ENCODE peak calls at places on chromosomes 7 and 10, in ten cellular contexts. Q is activated CD8-positive, alpha-beta T cell treated with anti-CD3 and anti-CD28 coated beads for 36 hours; G is tibial nerve; E is NCI-H1092 treated with DMSO at 0.1 percent for 48 hours; I is BE2C; W is NCI-H146; A is progenitor cell of endocrine pancreas; J is stimulated activated CD8-positive, alpha-beta memory T cell treated with anti-CD3 and anti-CD28 coated beads, Interleukin-12 subunit alpha, Interleukin-12 subunit beta, amount 100 ng/mL, for 1 hour; F is OCI-LY7; D is activated T-helper 1 cell treated with anti-CD3 and anti-CD28 coated beads, Interleukin-12 subunit alpha, Interleukin-12 subunit beta, Interleukin-2, Interleukin-4 antibody, amounts not matched to agents 30 ng/mL and 10 ng/mL and 1 ng/mL, durations not matched to agents 14 hours and 24 hours and 36 hours. T is an unnamed sample.

GRCh38 chr10:72253002-72253401 is 20.7 kb upstream of the DDIT4 start:
- DNase-seq in Q (no peak), G (no peak), E (no peak), I (no peak), W (no peak), A (no peak), J (no peak), F (no peak), D (no peak), T (no peak)

GRCh38 chr7:7433736-7434260 is 101.9 kb downstream of the COL28A1 start:
- DNase-seq in Q (no peak), G (no peak), E (no peak), I (no peak), W (no peak), A (no peak), J (no peak), F (no peak), D (no peak), T (no peak)

GRCh38 chr7:21675255-21675654 is 132.4 kb downstream of the DNAH11 start:
- DNase-seq in Q (no peak), G (no peak), E (no peak), I (no peak), W (no peak), A (no peak), J (no peak), F (no peak), D (no peak), T (no peak)

GRCh38 chr7:151568951-151569652 is 49.4 kb upstream of the RHEB start:
- DNase-seq in Q (no peak), G (no peak), E (no peak), I (no peak), W (no peak), A (no peak), J (no peak), F (no peak), D (no peak), T (no peak)

GRCh38 chr10:10782603-10783002 is 235.1 kb upstream of the CELF2 start:
- DNase-seq in Q (no peak), G (no peak), E (no peak), I (no peak), W (no peak), A (no peak), J (no peak), F (no peak), D (no peak), T (no peak)

GRCh38 chr7:50304158-50304910 is at the start of gene IKZF1:
- DNase-seq in Q (peak; percentile 66), G (no peak), E (no peak), I (no peak), W (no peak), A (peak; percentile 29), J (no peak), F (peak; percentile 70), D (no peak), T (peak; percentile 38)

GRCh38 chr10:34022195-34022594 is 687.7 kb upstream of the NRP1 start:
- DNase-seq in Q (no peak), G (no peak), E (no peak), I (no peak), W (no peak), A (no peak), J (no peak), F (no peak), D (no peak), T (no peak)

GRCh38 chr10:86815035-86815617 is 58.7 kb downstream of the BMPR1A start:
- DNase-seq in Q (no peak), G (no peak), E (no peak), I (no peak), W (no peak), A (no peak), J (no peak), F (no peak), D (no peak), T (no peak)

GRCh38 chr7:128406147-128406985 is 3.4 kb downstream of the IMPDH1 start:
- DNase-seq in Q (no peak), G (no peak), E (no peak), I (no peak), W (peak; percentile 36), A (no peak), J (no peak), F (no peak), D (no peak), T (no peak)

GRCh38 chr10:84333864-84334451 is 5.6 kb downstream of the CCSER2 start:
- DNase-seq in Q (peak; percentile 84), G (no peak), E (no peak), I (no peak), W (no peak), A (no peak), J (peak; percentile 55), F (peak; percentile 36), D (peak; percentile 54), T (peak; percentile 20)

GRCh38 chr10:101467286-101467770 is 113.4 kb downstream of the BTRC start:
- DNase-seq in Q (peak; percentile 29), G (no peak), E (peak; percentile 84), I (peak; percentile 33), W (peak; percentile 97), A (no peak), J (no peak), F (peak; percentile 74), D (peak; percentile 19), T (peak; percentile 77)

GRCh38 chr10:77548157-77548556 is 89.5 kb downstream of the KCNMA1 start:
- DNase-seq in Q (no peak), G (no peak), E (no peak), I (no peak), W (no peak), A (no peak), J (no peak), F (no peak), D (no peak), T (no peak)

GRCh38 chr7:3892167-3892566 is 591.1 kb downstream of the SDK1 start:
- DNase-seq in Q (no peak), G (no peak), E (no peak), I (no peak), W (no peak), A (no peak), J (no peak), F (no peak), D (no peak), T (no peak)

GRCh38 chr10:22500567-22501369 is 155.5 kb downstream of the SPAG6 start:
- DNase-seq in Q (no peak), G (no peak), E (no peak), I (no peak), W (no peak), A (no peak), J (no peak), F (no peak), D (no peak), T (peak; percentile 54)

GRCh38 chr7:74023037-74023436 is 4.9 kb upstream of the ELN start:
- DNase-seq in Q (no peak), G (peak; percentile 70), E (no peak), I (peak; percentile 84), W (peak; percentile 45), A (no peak), J (no peak), F (no peak), D (no peak), T (peak; percentile 63)

GRCh38 chr7:91266931-91267557 is 2.8 kb downstream of the FZD1 start:
- DNase-seq in Q (no peak), G (no peak), E (no peak), I (no peak), W (no peak), A (no peak), J (no peak), F (no peak), D (no peak), T (no peak)

GRCh38 chr7:69104023-69104422 is 494.3 kb upstream of the AUTS2 start:
- DNase-seq in Q (no peak), G (no peak), E (no peak), I (no peak), W (no peak), A (no peak), J (no peak), F (no peak), D (no peak), T (no peak)

GRCh38 chr10:94383515-94383914 is 18.8 kb upstream of the TBC1D12 start:
- DNase-seq in Q (no peak), G (no peak), E (no peak), I (no peak), W (no peak), A (no peak), J (no peak), F (no peak), D (no peak), T (no peak)

GRCh38 chr7:20089431-20089830 is 127.8 kb downstream of the MACC1 start:
- DNase-seq in Q (no peak), G (no peak), E (no peak), I (no peak), W (no peak), A (no peak), J (no peak), F (no peak), D (no peak), T (no peak)

T was measured in lung microvascular endothelial cell.